ENCODE peak calls at places on chromosomes 11 and 22, in nine cellular contexts. S is Peyer's patch, W is suprapubic skin, P is fibroblast of mammary gland, K is gastrocnemius medialis, X is HCT116, M is left lung, T is pancreas, H is lower lobe of right lung. E is an unnamed sample.

GRCh38 chr11:63565728-63566127 is 2.5 kb upstream of the PLAAT2 start:
- DNase-seq in S (no peak), W (no peak), P (no peak), K (no peak), X (no peak), M (no peak), T (no peak), H (no peak), E (peak)

GRCh38 chr11:19232910-19233503 is 7.7 kb downstream of the E2F8 start:
- DNase-seq in S (no peak), W (no peak), P (peak), K (no peak), X (peak), M (no peak), T (no peak), H (no peak), E (peak)

GRCh38 chr11:128235958-128236357 is 351.4 kb downstream of the ETS1 start:
- DNase-seq in S (no peak), W (no peak), P (no peak), K (no peak), X (no peak), M (no peak), T (no peak), H (no peak), E (no peak)

GRCh38 chr22:48581821-48582469 is 1245.7 kb downstream of the BRD1 start:
- DNase-seq in S (no peak), W (no peak), P (no peak), K (no peak), X (no peak), M (no peak), T (peak), H (peak), E (no peak)

GRCh38 chr11:77093987-77094840 is 8.4 kb upstream of the OMP start:
- DNase-seq in S (no peak), W (no peak), P (peak), K (no peak), X (no peak), M (peak), T (peak), H (peak), E (no peak)

GRCh38 chr11:45246241-45246640 is 39.9 kb downstream of the SYT13 start:
- DNase-seq in S (no peak), W (peak), P (no peak), K (no peak), X (no peak), M (no peak), T (no peak), H (no peak), E (no peak)

GRCh38 chr22:40002935-40003715 is 8.4 kb downstream of the FAM83F start:
- DNase-seq in S (peak), W (no peak), P (no peak), K (no peak), X (no peak), M (no peak), T (no peak), H (no peak), E (no peak)

GRCh38 chr11:36237341-36237740 is 51.9 kb downstream of the COMMD9 start:
- DNase-seq in S (no peak), W (no peak), P (no peak), K (no peak), X (no peak), M (no peak), T (no peak), H (no peak), E (no peak)

GRCh38 chr11:82720267-82720666 is 13.4 kb downstream of the FAM181B start:
- DNase-seq in S (no peak), W (no peak), P (no peak), K (no peak), X (no peak), M (no peak), T (no peak), H (no peak), E (peak)

GRCh38 chr11:95723353-95723942 is 66.1 kb downstream of the FAM76B start:
- DNase-seq in S (no peak), W (no peak), P (no peak), K (no peak), X (no peak), M (no peak), T (no peak), H (no peak), E (no peak)

GRCh38 chr22:38243007-38243775 is 29.6 kb downstream of the TMEM184B start:
- DNase-seq in S (peak), W (no peak), P (no peak), K (no peak), X (no peak), M (no peak), T (no peak), H (no peak), E (peak)

GRCh38 chr22:48772286-48772907 is 1055.3 kb downstream of the BRD1 start:
- DNase-seq in S (no peak), W (no peak), P (no peak), K (no peak), X (no peak), M (no peak), T (no peak), H (no peak), E (no peak)

GRCh38 chr11:23732026-23732425 is 764.8 kb upstream of the LUZP2 start:
- DNase-seq in S (no peak), W (no peak), P (no peak), K (no peak), X (no peak), M (no peak), T (no peak), H (no peak), E (no peak)

GRCh38 chr11:4459470-4459869 is 10.4 kb downstream of the OR52K2 start:
- DNase-seq in S (no peak), W (no peak), P (peak), K (peak), X (no peak), M (peak), T (no peak), H (peak), E (peak)

GRCh38 chr22:43002198-43002577 is 12.8 kb downstream of the PACSIN2 start:
- DNase-seq in S (no peak), W (no peak), P (peak), K (no peak), X (no peak), M (no peak), T (no peak), H (no peak), E (peak)

GRCh38 chr11:69231466-69232018 is 62.4 kb upstream of the MYEOV start:
- DNase-seq in S (no peak), W (no peak), P (no peak), K (no peak), X (no peak), M (no peak), T (no peak), H (no peak), E (no peak)

GRCh38 chr11:92227954-92228935 is 3.6 kb downstream of the FAT3 start:
- DNase-seq in S (no peak), W (no peak), P (peak), K (no peak), X (no peak), M (no peak), T (no peak), H (no peak), E (no peak)

GRCh38 chr11:64355078-64355940 is 3.7 kb upstream of the RPS6KA4 start:
- DNase-seq in S (peak), W (no peak), P (peak), K (peak), X (peak), M (peak), T (peak), H (peak), E (peak)

GRCh38 chr11:19868281-19868821 is 155.7 kb downstream of the NAV2 start:
- DNase-seq in S (no peak), W (no peak), P (peak), K (peak), X (no peak), M (no peak), T (no peak), H (no peak), E (peak)

GRCh38 chr11:64661146-64661545 is 61.9 kb downstream of the NRXN2 start:
- DNase-seq in S (no peak), W (no peak), P (peak), K (no peak), X (no peak), M (no peak), T (no peak), H (peak), E (peak)

GRCh38 chr11:83024270-83024854 is 47.3 kb downstream of the RAB30 start:
- DNase-seq in S (no peak), W (no peak), P (no peak), K (no peak), X (no peak), M (no peak), T (no peak), H (no peak), E (no peak)

GRCh38 chr22:48781868-48782267 is 1045.8 kb downstream of the BRD1 start:
- DNase-seq in S (no peak), W (no peak), P (no peak), K (no peak), X (no peak), M (no peak), T (no peak), H (no peak), E (no peak)

GRCh38 chr11:35605691-35606090 is 12.6 kb upstream of the FJX1 start:
- DNase-seq in S (no peak), W (no peak), P (peak), K (no peak), X (no peak), M (no peak), T (no peak), H (no peak), E (no peak)

GRCh38 chr22:31753005-31753633 is 700 bp upstream of the DEPDC5 start:
- DNase-seq in S (peak), W (no peak), P (no peak), K (peak), X (no peak), M (peak), T (peak), H (peak), E (peak)

GRCh38 chr22:38110008-38110862 is at the start of gene BAIAP2L2:
- DNase-seq in S (peak), W (no peak), P (no peak), K (no peak), X (no peak), M (peak), T (peak), H (no peak), E (peak)

GRCh38 chr22:50041361-50042065 is 16.6 kb downstream of the TTLL8 start:
- DNase-seq in S (no peak), W (no peak), P (no peak), K (no peak), X (no peak), M (peak), T (no peak), H (no peak), E (no peak)

GRCh38 chr11:21602734-21603133 is 590.2 kb upstream of the ANO5 start:
- DNase-seq in S (no peak), W (no peak), P (no peak), K (no peak), X (no peak), M (no peak), T (no peak), H (no peak), E (no peak)

GRCh38 chr11:27471588-27472397 is 797 bp downstream of the LGR4 start:
- DNase-seq in S (peak), W (peak), P (no peak), K (no peak), X (no peak), M (peak), T (peak), H (peak), E (peak)

GRCh38 chr22:22201185-22201924 is 43.2 kb upstream of the VPREB1 start:
- DNase-seq in S (no peak), W (no peak), P (peak), K (no peak), X (no peak), M (no peak), T (no peak), H (peak), E (peak)

GRCh38 chr11:2713721-2714462 is 14.1 kb upstream of the KCNQ1OT1 start:
- DNase-seq in S (no peak), W (no peak), P (no peak), K (no peak), X (no peak), M (peak), T (peak), H (no peak), E (no peak)

GRCh38 chr11:17257200-17257599 is 19.3 kb upstream of the NUCB2 start:
- DNase-seq in S (no peak), W (no peak), P (peak), K (no peak), X (no peak), M (no peak), T (no peak), H (no peak), E (peak)

GRCh38 chr22:17980638-17981051 is 43.7 kb downstream of the MICAL3 start:
- DNase-seq in S (peak), W (no peak), P (peak), K (no peak), X (no peak), M (no peak), T (no peak), H (peak), E (peak)

DNA sequence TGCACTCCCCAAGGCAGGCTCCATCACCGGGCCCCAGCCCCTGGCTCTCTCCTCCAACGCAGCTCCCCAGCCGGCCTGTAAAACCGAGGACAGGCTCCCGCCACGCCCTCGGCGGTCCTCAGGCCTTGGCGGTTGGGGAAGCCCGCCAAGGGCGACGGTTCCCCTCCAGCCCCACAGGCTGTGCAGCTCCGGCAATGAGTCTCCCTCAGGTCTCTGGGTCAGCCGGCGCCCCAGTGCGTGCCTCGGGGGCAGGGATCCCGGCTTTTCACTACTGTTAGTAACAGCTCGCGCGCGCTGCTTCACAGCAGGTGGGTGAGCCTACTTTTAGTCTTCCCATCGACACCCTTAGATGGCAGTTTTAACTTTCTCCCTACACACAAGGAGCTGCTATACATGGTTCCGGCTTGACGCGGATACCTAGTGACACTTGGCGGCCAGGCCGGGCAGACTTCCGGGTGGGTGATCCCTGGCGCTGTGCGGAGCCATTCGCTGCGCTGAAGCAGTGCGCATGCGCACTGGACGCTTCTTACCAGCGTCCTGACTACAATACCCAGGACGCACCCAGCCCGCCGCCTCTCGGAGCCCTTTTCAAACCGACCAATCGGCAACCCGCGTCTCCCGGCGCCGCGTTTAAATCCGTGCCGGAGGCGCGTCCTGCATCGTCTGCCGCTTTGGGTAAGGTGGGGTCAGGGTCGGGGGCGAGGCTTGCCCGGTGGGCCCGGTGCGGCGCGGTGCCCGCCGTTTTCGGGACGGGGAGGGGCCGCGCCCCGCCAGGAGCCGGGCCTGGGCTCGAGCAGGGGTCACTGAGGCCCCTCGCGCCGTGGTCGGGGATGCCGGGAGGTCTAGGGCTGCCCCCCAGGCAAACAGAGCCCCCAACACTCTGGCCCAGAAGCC is at the start of gene GTSE1:
- DNase-seq in S (peak), W (peak), P (peak), K (peak), X (peak), M (peak), T (peak), H (peak), E (peak)
- TF ChIP-seq CTCF in S (peak), W (no peak), P (no peak), K (no peak), X (peak), M (no peak), T (no peak), H (peak), E (peak)

DNA sequence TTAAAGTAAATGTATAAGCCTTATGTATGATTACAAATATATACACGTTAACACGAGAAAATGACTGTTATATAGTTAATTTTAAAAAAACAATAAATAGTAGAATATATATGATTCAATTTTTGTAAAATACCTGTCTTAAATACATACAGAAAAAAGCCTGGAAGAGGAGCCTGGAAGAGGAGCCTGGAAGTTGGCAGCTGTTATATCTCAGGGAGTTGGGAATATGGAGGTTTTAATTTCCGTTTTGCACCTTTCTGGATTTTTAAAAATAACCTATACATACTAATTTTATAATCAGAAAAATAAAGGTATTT is 111.6 kb downstream of the WT1 start:
- DNase-seq in S (no peak), W (no peak), P (no peak), K (no peak), X (no peak), M (no peak), T (no peak), H (no peak), E (no peak)
- TF ChIP-seq CTCF in S (no peak), W (no peak), P (no peak), K (no peak), X (no peak), M (peak), T (no peak), H (no peak), E (no peak)

GRCh38 chr11:75563501-75563977 is 1.5 kb downstream of the SERPINH1 start:
- DNase-seq in S (no peak), W (no peak), P (no peak), K (no peak), X (no peak), M (no peak), T (no peak), H (no peak), E (peak)

GRCh38 chr11:75562048-75562835 is at the start of gene SERPINH1:
- DNase-seq in S (peak), W (peak), P (peak), K (peak), X (peak), M (peak), T (peak), H (peak), E (peak)

GRCh38 chr11:75565221-75565814 is 3.3 kb downstream of the SERPINH1 start:
- DNase-seq in S (no peak), W (no peak), P (peak), K (no peak), X (no peak), M (peak), T (no peak), H (no peak), E (peak)

GRCh38 chr11:75562836-75563484 is 907 bp downstream of the SERPINH1 start:
- DNase-seq in S (no peak), W (no peak), P (peak), K (no peak), X (no peak), M (peak), T (no peak), H (no peak), E (peak)

DNA sequence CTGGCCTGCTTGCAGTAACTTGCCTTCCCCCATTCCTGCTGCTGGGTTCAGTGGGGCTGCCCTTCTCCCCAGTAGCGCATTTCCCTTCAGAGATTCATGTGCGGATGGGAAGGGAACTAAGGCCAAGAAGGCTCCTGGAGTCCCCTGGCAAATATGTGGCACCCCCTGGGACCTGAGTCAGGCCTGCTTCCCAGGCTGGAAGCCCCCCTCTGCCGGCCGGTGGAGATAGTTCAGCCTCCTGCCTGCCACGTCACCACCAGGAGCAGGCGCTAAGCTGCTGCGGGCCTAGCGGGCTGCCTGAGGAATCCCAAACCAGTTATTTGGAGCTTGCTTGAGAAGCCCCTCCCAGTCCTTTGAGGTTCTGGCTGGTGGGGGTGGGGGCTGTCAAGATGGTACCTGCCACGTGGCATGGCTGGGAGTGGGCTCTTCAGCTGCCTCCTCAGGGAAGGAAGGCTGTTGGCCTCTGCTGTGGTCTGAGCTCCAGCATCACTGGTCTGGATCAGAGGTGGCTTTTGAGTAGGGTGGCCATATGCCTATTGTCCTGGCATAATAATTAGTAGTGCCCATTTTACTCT is 2.0 kb downstream of the SERPINH1 start:
- DNase-seq in S (no peak), W (no peak), P (peak), K (no peak), X (no peak), M (peak), T (no peak), H (no peak), E (no peak)
- TF ChIP-seq CTCF in S (peak), W (peak), P (peak), K (peak), X (peak), M (peak), T (no peak), H (peak), E (peak)

DNA sequence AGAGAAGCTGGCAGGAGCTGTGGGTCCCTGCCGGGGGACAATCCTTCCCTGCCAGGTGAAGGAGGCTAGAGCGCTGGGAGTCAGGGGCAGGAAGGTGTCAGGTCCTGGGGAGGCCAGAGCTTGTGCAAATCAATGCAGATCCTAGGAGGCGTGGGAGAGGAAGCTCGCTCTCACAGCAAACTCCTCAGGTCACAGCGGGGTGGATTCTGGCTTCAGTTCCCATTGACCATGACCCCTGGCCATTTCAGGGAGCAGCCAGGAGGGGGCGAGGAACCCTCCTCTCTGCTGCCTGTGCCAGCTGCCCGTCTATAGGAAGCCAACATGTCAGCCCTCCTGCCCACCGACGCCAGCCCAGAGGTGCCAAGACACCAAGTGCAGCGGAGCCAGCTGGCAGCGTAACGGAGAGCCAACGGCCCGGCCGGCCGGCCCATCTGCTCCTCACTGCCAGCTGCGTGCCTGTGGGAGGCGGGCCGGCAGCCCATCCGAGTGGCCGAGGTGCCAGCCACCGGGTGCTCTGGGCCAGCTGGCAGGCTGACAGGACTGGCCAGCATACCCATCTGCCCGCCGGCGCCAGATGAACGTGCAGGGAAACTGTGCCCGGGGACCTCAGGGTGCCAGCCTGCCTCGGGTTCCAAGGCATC is 374.9 kb downstream of the MIAT start:
- DNase-seq in S (no peak), W (no peak), P (no peak), K (no peak), X (no peak), M (peak), T (peak), H (no peak), E (no peak)
- TF ChIP-seq CTCF in S (no peak), W (no peak), P (peak), K (no peak), X (peak), M (no peak), T (no peak), H (no peak), E (no peak)

GRCh38 chr11:125215205-125215565 is 50.6 kb downstream of the PKNOX2 start:
- DNase-seq in S (no peak), W (no peak), P (no peak), K (no peak), X (no peak), M (no peak), T (no peak), H (no peak), E (peak)

GRCh38 chr11:125214466-125215204 is 50.1 kb downstream of the PKNOX2 start:
- DNase-seq in S (peak), W (no peak), P (no peak), K (no peak), X (no peak), M (no peak), T (no peak), H (no peak), E (no peak)

GRCh38 chr11:125207866-125208425 is 43.4 kb downstream of the PKNOX2 start:
- DNase-seq in S (no peak), W (no peak), P (peak), K (no peak), X (no peak), M (no peak), T (no peak), H (no peak), E (peak)

GRCh38 chr11:125210112-125210511 is 45.6 kb downstream of the PKNOX2 start:
- DNase-seq in S (no peak), W (no peak), P (no peak), K (no peak), X (no peak), M (no peak), T (no peak), H (no peak), E (no peak)

GRCh38 chr11:125211191-125211953 is 46.8 kb downstream of the PKNOX2 start:
- DNase-seq in S (peak), W (no peak), P (no peak), K (no peak), X (no peak), M (no peak), T (no peak), H (no peak), E (peak)
- TF ChIP-seq CTCF in S (no peak), W (no peak), P (no peak), K (no peak), X (no peak), M (no peak), T (no peak), H (no peak), E (no peak)

GRCh38 chr22:19038728-19039447 is 83.3 kb downstream of the DGCR2 start:
- DNase-seq in S (no peak), W (no peak), P (no peak), K (no peak), X (no peak), M (peak), T (peak), H (peak), E (no peak)
- TF ChIP-seq CTCF in S (no peak), W (no peak), P (no peak), K (no peak), X (peak), M (no peak), T (no peak), H (no peak), E (no peak)

E was measured in epithelial cell of esophagus.